ENCODE peak calls at places on chromosome 17, in four cellular contexts. Z is A549, G is ovary, J is transverse colon. K is an unnamed sample.

GRCh38 chr17:38749222-38750043 is 1.3 kb upstream of the PCGF2 start:
- DNase-seq in Z (peak; percentile 92), G (peak; percentile 91), J (peak; percentile 84), K (peak; percentile 96)

GRCh38 chr17:73690581-73691135 is 46.4 kb upstream of the SDK2 start:
- DNase-seq in Z (no peak), G (no peak), J (no peak), K (peak; percentile 55)

GRCh38 chr17:68418876-68419275 is 38.4 kb downstream of the WIPI1 start:
- DNase-seq in Z (no peak), G (no peak), J (no peak), K (no peak)

GRCh38 chr17:47287068-47287467 is 33.4 kb downstream of the ITGB3 start:
- DNase-seq in Z (no peak), G (no peak), J (no peak), K (no peak)

GRCh38 chr17:32584792-32585191 is 98.0 kb downstream of the CDK5R1 start:
- DNase-seq in Z (no peak), G (no peak), J (no peak), K (no peak)

GRCh38 chr17:31593806-31594205 is 202.3 kb downstream of the RAB11FIP4 start:
- DNase-seq in Z (no peak), G (no peak), J (no peak), K (no peak)

GRCh38 chr17:69943058-69943457 is 132.0 kb upstream of the KCNJ16 start:
- DNase-seq in Z (no peak), G (no peak), J (no peak), K (no peak)

GRCh38 chr17:45425125-45425983 is 7.3 kb downstream of the ARHGAP27 start:
- DNase-seq in Z (peak; percentile 97), G (no peak), J (peak; percentile 93), K (no peak)

GRCh38 chr17:33169580-33170285 is 123.4 kb downstream of the ASIC2 start:
- DNase-seq in Z (peak; percentile 23), G (no peak), J (no peak), K (no peak)

DNA sequence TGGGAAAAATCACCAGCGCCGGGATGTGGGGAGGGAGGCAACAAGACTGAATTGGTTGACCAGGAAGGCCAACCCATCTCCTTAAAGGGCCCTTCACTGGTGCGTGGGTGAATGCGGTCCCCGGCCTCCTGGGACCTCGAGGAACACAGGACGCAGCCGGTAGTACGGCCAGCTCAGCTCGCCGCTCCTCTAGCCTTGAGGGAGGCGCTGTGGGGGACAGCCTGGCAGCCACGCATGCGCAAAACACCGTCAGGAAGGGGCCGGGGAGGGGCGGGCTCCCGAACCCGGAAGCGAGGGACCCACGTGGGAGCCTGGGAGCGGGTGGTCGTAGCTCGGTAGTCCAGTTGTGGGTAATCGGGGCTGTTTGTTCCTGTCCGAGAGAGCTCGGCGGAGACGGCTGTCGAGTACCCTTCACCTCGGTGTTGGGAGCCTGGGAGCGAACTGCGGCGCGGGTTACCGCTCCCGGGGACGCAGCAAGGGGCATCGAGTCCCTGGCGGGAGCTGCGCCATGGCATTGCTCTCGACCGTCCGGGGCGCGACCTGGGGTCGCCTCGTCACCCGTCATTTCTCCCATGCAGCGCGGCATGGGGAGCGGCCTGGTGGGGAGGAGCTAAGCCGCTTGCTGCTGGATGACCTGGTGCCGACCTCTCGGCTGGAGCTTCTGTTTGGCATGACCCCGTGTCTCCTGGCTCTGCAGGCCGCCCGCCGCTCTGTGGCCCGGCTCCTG is at the start of gene MRM1:
- DNase-seq in Z (peak; percentile 96), G (peak; percentile 95), J (peak; percentile 95), K (peak; percentile 97)
- TF ChIP-seq POLR2A in Z (peak; percentile 97), G (peak; percentile 42), J (peak; percentile 77), K (peak; percentile 21)

GRCh38 chr17:2214047-2214717 is 89.4 kb downstream of the SMG6 start:
- DNase-seq in Z (no peak), G (peak; percentile 60), J (peak; percentile 29), K (peak; percentile 94)
- H3K27ac ChIP-seq in Z (no peak overlapping the region), G (peak overlapping the region; percentile 44), J (peak overlapping the region; percentile 89), K (peak overlapping the region; percentile 81)

GRCh38 chr17:72592967-72593325 is 472.1 kb downstream of the SOX9 start:
- DNase-seq in Z (no peak), G (no peak), J (no peak), K (no peak)
- H3K4me3 ChIP-seq in Z (no peak overlapping the region), G (no peak overlapping the region), J (peak overlapping the region; percentile 76), K (peak overlapping the region; percentile 56)

GRCh38 chr17:15502315-15503112 is 35.1 kb upstream of the CDRT4 start:
- DNase-seq in Z (peak; percentile 71), G (peak; percentile 95), J (peak; percentile 85), K (peak; percentile 97)
- TF ChIP-seq POLR2A in Z (no peak), G (no peak), J (peak; percentile 14), K (peak; percentile 16)

DNA sequence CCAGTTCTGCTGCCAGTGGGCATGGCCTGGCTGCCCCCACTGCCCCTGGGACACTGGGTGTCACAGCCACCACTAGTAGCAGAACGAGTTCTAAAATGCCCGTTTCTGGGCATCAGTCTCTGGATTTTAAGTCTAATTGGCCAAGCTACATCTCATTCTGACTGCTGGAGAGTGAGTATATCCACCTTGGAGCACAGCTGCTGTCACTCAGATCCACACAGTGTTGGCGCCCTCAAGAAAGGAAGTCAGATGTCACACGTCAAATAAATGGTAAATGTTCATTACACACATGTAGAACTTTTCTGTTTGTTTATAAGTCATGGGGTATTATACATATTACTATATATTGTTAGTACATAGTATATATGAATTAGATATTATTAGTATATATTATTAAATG is 19.4 kb downstream of the GNGT2 start:
- DNase-seq in Z (no peak), G (no peak), J (no peak), K (no peak)
- H3K27ac ChIP-seq in Z (peak overlapping the region; percentile 93), G (no peak overlapping the region), J (peak overlapping the region; percentile 97), K (peak overlapping the region; percentile 97)

GRCh38 chr17:42653179-42654124 is 5.6 kb upstream of the TUBG2 start:
- DNase-seq in Z (no peak), G (peak; percentile 75), J (peak; percentile 31), K (no peak)
- H3K4me3 ChIP-seq in Z (no peak overlapping the region), G (peak overlapping the region; percentile 39), J (peak overlapping the region; percentile 23), K (peak overlapping the region; percentile 52)

GRCh38 chr17:82241183-82241925 is 12.5 kb downstream of the SLC16A3 start:
- DNase-seq in Z (peak; percentile 74), G (peak; percentile 78), J (peak; percentile 68), K (peak; percentile 96)
- TF ChIP-seq POLR2A in Z (no peak), G (no peak), J (peak; percentile 33), K (no peak)

DNA sequence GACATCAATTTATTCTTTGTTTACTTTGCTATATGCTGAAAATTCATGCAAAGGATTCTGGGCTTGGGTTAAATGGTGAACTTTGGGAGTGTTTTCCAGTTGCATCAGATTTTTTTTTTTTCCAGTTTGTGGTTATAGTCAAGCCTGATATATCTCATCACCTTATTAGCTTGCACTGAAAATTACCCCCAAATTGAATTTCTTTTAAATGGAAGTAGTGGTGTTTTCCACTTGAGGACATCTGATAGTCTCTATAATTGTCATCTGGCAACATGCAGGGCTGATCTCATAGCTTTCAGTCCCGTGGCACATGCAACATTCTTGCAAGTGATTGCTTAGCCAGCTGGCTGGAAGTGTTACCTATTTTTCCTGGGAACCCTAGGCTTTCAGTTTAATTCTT is 4.7 kb upstream of the KRTAP3-1 start:
- DNase-seq in Z (no peak), G (no peak), J (no peak), K (no peak)
- H3K27ac ChIP-seq in Z (no peak overlapping the region), G (no peak overlapping the region), J (no peak overlapping the region), K (no peak overlapping the region)

DNA sequence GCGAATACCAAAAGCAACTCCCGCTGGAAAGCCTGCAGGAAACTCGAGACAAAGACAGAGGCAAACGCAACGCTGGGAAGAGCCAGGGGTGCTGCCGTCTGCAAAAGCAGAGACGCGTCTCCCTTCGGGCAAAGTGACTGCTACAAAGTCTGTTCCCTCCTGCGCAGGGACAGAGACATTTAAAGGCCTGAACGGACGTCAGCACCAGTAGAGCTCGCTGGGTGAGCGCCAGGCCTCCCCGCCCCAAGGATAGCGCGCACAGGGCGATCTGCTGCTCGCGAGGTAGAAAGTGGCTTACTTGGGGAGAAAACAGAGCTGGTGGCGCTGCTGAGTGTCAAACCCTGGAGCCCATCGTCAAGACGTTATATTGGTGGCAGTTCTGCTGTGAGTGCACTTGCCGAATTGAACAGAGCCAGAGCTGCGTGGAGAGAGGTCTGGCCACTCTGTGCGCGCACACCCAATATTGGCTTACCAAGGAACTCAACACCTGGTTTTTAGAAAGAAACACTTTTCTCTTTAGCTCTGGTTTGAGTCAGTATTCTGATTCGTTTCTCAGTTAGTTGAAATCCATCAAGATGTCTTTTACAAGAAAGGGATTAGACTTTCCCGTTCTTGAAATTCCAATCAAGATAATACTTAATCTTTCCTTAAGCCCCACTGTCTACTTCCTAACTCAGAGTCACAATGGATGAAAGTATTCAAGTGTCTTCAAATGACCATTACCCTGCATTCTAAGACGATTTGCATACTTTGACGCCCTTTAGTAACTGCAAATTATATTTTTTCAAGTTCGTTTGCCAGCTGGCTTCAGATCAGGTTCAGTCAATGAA is 190.1 kb downstream of the USP22 start:
- DNase-seq in Z (peak; percentile 48), G (peak; percentile 44), J (peak; percentile 14), K (no peak)
- H3K4me3 ChIP-seq in Z (peak overlapping the region; percentile 29), G (peak overlapping the region; percentile 27), J (peak overlapping the region; percentile 25), K (peak overlapping the region; percentile 34)

GRCh38 chr17:40547079-40547784 is 18.0 kb downstream of the CCR7 start:
- DNase-seq in Z (no peak), G (no peak), J (peak; percentile 13), K (peak; percentile 68)
- TF ChIP-seq POLR2A in Z (no peak), G (no peak), J (no peak), K (no peak)